ENCODE peak calls at places on chromosomes 2 and 18, in five cellular contexts. I, R, E, U and J are unnamed samples.
A peak's percentile ranks its signal among the peaks of the same experiment; 100 is the strongest.

GRCh38 chr18:79411614-79412526 is 16.1 kb downstream of the NFATC1 start:
- DNase-seq in U (no peak), I (no peak), E (no peak), R (no peak), J (no peak)

GRCh38 chr2:203871371-203871983 is 3.9 kb downstream of the CTLA4 start:
- DNase-seq in I (no peak), R (no peak), E (no peak), U (no peak), J (no peak)

GRCh38 chr18:46161721-46162421 is 57.7 kb downstream of the HAUS1 start:
- DNase-seq in I (no peak), E (no peak), R (no peak), U (no peak), J (no peak)

GRCh38 chr2:207240649-207241048 is 74.9 kb upstream of the KLF7 start:
- DNase-seq in E (no peak), R (no peak), I (no peak), U (no peak), J (no peak)

GRCh38 chr2:149733936-149734685 is 146.5 kb upstream of the MMADHC start:
- DNase-seq in E (peak; percentile 43), I (no peak), U (no peak), R (peak; percentile 48), J (peak; percentile 54)

GRCh38 chr18:45320724-45321123 is 294.6 kb upstream of the SLC14A2 start:
- DNase-seq in R (no peak), U (no peak), E (peak; percentile 58), I (no peak), J (no peak)

GRCh38 chr2:203790134-203790533 is 77.4 kb upstream of the CTLA4 start:
- DNase-seq in I (no peak), U (no peak), E (peak; percentile 43), R (peak; percentile 15), J (peak; percentile 58)

GRCh38 chr18:13548106-13548819 is 178.1 kb downstream of the FAM210A start:
- DNase-seq in U (peak; percentile 12), E (no peak), R (no peak), I (no peak), J (no peak)

GRCh38 chr2:191155608-191156071 is 4.8 kb upstream of the STAT4 start:
- DNase-seq in U (no peak), R (peak; percentile 70), I (peak; percentile 24), E (peak; percentile 73), J (peak; percentile 71)

GRCh38 chr2:104938226-104938941 is 84.5 kb downstream of the POU3F3 start:
- DNase-seq in U (no peak), I (peak; percentile 44), R (no peak), E (no peak), J (no peak)

GRCh38 chr2:219478916-219479315 is 19.8 kb upstream of the GMPPA start:
- DNase-seq in I (no peak), E (no peak), U (no peak), R (no peak), J (no peak)

GRCh38 chr18:11429876-11430275 is 179.5 kb upstream of the SLC35G4 start:
- DNase-seq in R (no peak), E (no peak), I (no peak), U (no peak), J (no peak)

GRCh38 chr2:106095478-106096392 is 98.4 kb downstream of the UXS1 start:
- DNase-seq in E (no peak), I (no peak), R (no peak), U (no peak), J (no peak)

GRCh38 chr2:128564131-128564530 is 245.5 kb upstream of the HS6ST1 start:
- DNase-seq in I (no peak), E (no peak), R (no peak), U (no peak), J (no peak)

GRCh38 chr2:17757321-17757720 is 3.4 kb downstream of the GEN1 start:
- DNase-seq in U (no peak), R (peak; percentile 20), I (no peak), E (peak; percentile 54), J (peak; percentile 18)

GRCh38 chr2:17756629-17757028 is 2.7 kb downstream of the GEN1 start:
- DNase-seq in U (no peak), R (peak; percentile 53), E (peak; percentile 26), I (no peak), J (no peak)

GRCh38 chr2:17753803-17754663 is at the start of the genes GEN1 and SMC6:
- DNase-seq in I (peak; percentile 97), E (peak; percentile 82), R (peak; percentile 82), U (peak; percentile 94), J (peak; percentile 83)

GRCh38 chr2:17752892-17753802 is 463 bp downstream of the SMC6 start:
- DNase-seq in R (peak; percentile 34), U (peak; percentile 57), E (peak; percentile 42), I (peak; percentile 85), J (no peak)

DNA sequence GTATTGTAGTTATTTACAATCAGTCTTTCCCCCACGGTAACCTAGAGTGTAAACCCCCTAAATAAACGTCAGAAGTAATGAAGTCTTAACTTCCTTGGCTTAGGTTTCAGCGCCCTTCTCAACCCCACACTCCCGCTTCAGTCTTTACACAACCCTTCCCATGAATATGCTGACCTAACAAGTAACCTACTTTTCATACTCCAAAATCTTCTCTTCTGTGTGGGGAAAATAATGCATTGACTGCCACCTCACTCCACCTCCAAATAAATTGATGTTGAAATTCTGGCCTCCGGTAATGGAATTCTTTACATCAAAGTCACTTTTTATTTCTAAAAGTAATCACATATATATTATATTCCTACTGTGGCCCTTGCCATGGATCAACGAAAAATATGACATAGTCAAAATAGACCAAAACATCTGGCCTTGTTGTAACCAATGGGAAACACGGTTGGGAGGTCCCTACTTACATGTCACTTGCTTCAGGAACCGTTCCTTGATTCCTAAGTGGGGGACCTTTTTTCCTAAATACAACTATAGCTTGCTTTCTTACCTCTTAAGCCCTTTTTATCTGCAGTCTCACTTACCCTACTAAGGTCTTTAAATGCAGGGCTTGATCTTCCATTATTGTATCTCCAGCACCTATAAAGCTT is 961 bp downstream of the GEN1 start:
- DNase-seq in E (no peak), I (no peak), R (no peak), U (no peak), J (peak; percentile 10)
- H3K4me3 ChIP-seq in E (peak overlapping the region; percentile 77), I (peak overlapping the region; percentile 98), R (peak overlapping the region; percentile 95), U (peak overlapping the region; percentile 92), J (peak overlapping the region; percentile 68)

GRCh38 chr18:74652392-74652988 is 54.8 kb downstream of the ZNF407 start:
- DNase-seq in R (peak; percentile 66), I (peak; percentile 43), U (no peak), E (peak; percentile 49), J (peak; percentile 77)

DNA sequence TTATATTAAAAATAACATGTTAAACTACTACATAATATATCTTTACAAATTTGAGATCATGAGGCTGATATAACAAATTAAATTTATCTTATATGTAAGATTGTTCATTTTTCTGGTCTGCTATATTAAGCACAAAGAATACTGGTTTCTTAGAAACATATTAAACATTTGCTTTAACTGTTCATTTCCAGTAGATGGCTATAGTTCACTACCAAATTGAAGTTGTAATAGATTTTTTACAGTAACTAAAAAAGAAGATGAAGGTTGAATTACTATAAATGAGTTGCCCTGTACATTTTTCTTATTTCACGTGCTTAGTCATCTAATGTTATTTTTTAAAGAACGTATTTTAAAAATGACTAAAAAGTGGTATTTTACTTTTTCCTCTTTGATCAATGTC is 57.0 kb downstream of the ZNF407 start:
- DNase-seq in R (peak; percentile 66), E (peak; percentile 44), I (no peak), U (no peak), J (peak; percentile 41)
- TF ChIP-seq CTCF in R (peak; percentile 60), E (peak; percentile 62), I (peak; percentile 47), U (no peak), J (no peak)

GRCh38 chr2:66691199-66691975 is 256.5 kb downstream of the MEIS1 start:
- DNase-seq in R (peak; percentile 14), U (no peak), I (no peak), E (peak; percentile 33), J (no peak)
- H3K4me3 ChIP-seq in R (no peak overlapping the region), U (no peak overlapping the region), I (no peak overlapping the region), E (no peak overlapping the region), J (peak overlapping the region; percentile 3)

GRCh38 chr18:61821748-61822147 is 71.1 kb downstream of the RNF152 start:
- DNase-seq in I (no peak), U (no peak), E (no peak), R (no peak), J (no peak)

GRCh38 chr18:61822879-61823278 is 69.9 kb downstream of the RNF152 start:
- DNase-seq in E (no peak), I (no peak), U (no peak), R (no peak), J (no peak)

GRCh38 chr18:61823595-61823994 is 69.2 kb downstream of the RNF152 start:
- DNase-seq in R (no peak), E (no peak), I (no peak), U (no peak), J (no peak)

GRCh38 chr18:61824733-61825363 is 68.0 kb downstream of the RNF152 start:
- DNase-seq in I (no peak), U (no peak), E (peak; percentile 54), R (no peak), J (no peak)

GRCh38 chr18:61825386-61825785 is 67.4 kb downstream of the RNF152 start:
- DNase-seq in R (peak; percentile 71), I (no peak), U (no peak), E (peak; percentile 85), J (peak; percentile 60)
- TF ChIP-seq CTCF in R (no peak), I (no peak), U (no peak), E (no peak), J (no peak)

DNA sequence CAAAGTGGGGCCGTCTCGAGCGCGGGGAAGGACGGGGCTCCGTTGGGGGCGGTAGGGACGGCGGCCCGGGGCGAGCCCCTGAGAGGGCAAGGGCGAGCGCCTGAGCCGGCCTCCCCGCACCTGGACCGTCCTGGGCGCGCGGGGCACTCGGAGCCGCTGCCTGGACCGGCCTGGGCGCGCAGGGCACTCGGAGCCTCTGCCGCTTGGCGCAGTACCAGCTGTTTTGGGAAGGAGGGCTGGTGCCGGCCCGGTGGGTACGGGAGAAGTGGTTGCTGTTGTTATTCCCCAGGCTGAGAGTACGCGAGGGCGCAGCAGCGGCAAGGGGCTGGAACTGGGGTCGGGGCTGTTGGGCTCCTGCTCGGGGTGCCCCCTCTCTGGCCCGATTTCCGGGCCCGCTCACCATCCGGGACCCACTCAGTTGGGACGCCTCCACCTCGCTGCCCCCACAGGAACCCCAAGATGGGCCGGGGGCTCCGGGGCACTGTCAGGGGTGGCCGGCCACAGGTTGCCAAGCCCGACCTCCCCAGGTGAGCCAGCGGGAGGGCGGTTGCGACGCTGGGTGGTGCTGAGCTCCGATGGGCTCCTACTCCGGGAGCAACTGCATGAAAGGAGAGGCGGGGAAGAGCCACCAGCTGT is 579 bp downstream of the ARHGEF4 start:
- DNase-seq in E (no peak), U (no peak), R (no peak), I (no peak), J (no peak)
- H3K4me3 ChIP-seq in E (no peak overlapping the region), U (peak overlapping the region; percentile 37), R (no peak overlapping the region), I (peak overlapping the region; percentile 47), J (no peak overlapping the region)

DNA sequence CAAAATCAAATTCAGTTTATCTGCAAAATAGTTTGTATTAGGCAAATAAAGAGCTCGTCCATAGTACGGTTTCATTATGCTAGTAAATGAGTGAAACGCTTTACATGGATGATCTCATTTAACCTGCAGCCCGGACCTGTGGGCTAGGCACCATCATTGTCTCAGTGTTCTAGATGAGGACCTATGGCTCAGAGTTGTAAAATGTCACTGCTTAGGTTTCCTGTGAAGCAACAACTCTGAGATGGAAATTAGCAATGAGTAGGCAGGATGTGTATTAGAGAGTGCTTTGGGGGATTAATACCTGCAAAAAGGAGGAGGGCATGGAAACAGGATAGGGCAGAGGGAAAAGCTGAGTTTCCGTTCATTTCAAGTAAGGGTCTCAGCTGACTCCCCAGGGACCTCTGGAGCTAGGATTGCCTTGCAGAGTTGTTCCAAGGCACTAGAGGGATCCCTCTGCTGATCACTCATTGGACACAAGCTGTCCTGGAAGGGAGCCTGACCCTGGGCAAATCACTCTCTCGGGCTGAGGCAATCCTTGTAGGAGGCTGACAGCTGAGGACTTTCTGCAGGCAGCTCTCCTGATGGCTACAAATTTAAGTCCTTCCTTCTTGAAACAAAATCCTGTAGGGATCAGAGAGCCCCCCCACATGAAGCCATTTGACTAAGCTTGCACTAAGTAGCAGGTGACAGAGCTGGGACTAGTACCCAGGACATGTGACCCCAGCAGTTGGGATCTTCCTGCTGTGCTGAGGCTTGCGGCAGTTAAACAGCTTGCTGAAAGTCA is 58.8 kb upstream of the SIX2 start:
- DNase-seq in R (no peak), I (no peak), E (peak; percentile 29), U (no peak), J (peak; percentile 20)
- TF ChIP-seq CTCF in R (no peak), I (no peak), E (peak; percentile 24), U (no peak), J (peak; percentile 1)